ENCODE peak calls at places on chromosomes 3 and 15, in ten cellular contexts. One of them, this sample, is unnamed.

GRCh38 chr3:69178838-69179739 is 56.7 kb upstream of the LMOD3 start:
- DNase-seq in WTC11: no peak
- DNase-seq in HL-60: no peak
- DNase-seq in fibroblast of lung: no peak
- DNase-seq in AG10803: no peak
- DNase-seq in heart right ventricle: no peak
- DNase-seq in upper lobe of right lung: no peak
- DNase-seq in AG09319: no peak
- DNase-seq in cardiac fibroblast: peak
- DNase-seq in epithelial cell of esophagus: peak
- DNase-seq in this sample: no peak

GRCh38 chr3:113070226-113071220 is 79.7 kb downstream of the GTPBP8 start:
- DNase-seq in heart right ventricle: no peak
- DNase-seq in upper lobe of right lung: no peak
- DNase-seq in HL-60: no peak
- DNase-seq in cardiac fibroblast: peak
- DNase-seq in AG09319: peak
- DNase-seq in AG10803: peak
- DNase-seq in epithelial cell of esophagus: peak
- DNase-seq in fibroblast of lung: peak
- DNase-seq in WTC11: no peak
- DNase-seq in this sample: no peak

GRCh38 chr3:73710340-73710739 is 85.6 kb upstream of the PDZRN3 start:
- DNase-seq in cardiac fibroblast: no peak
- DNase-seq in fibroblast of lung: no peak
- DNase-seq in heart right ventricle: no peak
- DNase-seq in HL-60: no peak
- DNase-seq in epithelial cell of esophagus: peak
- DNase-seq in AG10803: no peak
- DNase-seq in WTC11: no peak
- DNase-seq in upper lobe of right lung: no peak
- DNase-seq in AG09319: no peak
- DNase-seq in this sample: no peak

GRCh38 chr3:55622733-55623132 is 135.6 kb upstream of the WNT5A start:
- DNase-seq in AG09319: peak
- DNase-seq in upper lobe of right lung: no peak
- DNase-seq in WTC11: no peak
- DNase-seq in heart right ventricle: no peak
- DNase-seq in epithelial cell of esophagus: no peak
- DNase-seq in fibroblast of lung: peak
- DNase-seq in AG10803: peak
- DNase-seq in HL-60: no peak
- DNase-seq in cardiac fibroblast: no peak
- DNase-seq in this sample: no peak

GRCh38 chr15:88467935-88468528 is 524 bp downstream of the MRPS11 start:
- DNase-seq in epithelial cell of esophagus: peak
- DNase-seq in AG09319: no peak
- DNase-seq in WTC11: no peak
- DNase-seq in cardiac fibroblast: peak
- DNase-seq in fibroblast of lung: peak
- DNase-seq in HL-60: no peak
- DNase-seq in AG10803: peak
- DNase-seq in heart right ventricle: no peak
- DNase-seq in upper lobe of right lung: no peak
- DNase-seq in this sample: no peak

GRCh38 chr3:30183421-30183820 is 423.0 kb upstream of the TGFBR2 start:
- DNase-seq in heart right ventricle: no peak
- DNase-seq in epithelial cell of esophagus: no peak
- DNase-seq in AG10803: no peak
- DNase-seq in cardiac fibroblast: no peak
- DNase-seq in WTC11: no peak
- DNase-seq in HL-60: no peak
- DNase-seq in fibroblast of lung: no peak
- DNase-seq in AG09319: no peak
- DNase-seq in upper lobe of right lung: no peak
- DNase-seq in this sample: no peak

GRCh38 chr3:123226549-123226948 is 24.8 kb downstream of the SEC22A start:
- DNase-seq in HL-60: no peak
- DNase-seq in cardiac fibroblast: no peak
- DNase-seq in epithelial cell of esophagus: no peak
- DNase-seq in heart right ventricle: no peak
- DNase-seq in upper lobe of right lung: no peak
- DNase-seq in AG09319: no peak
- DNase-seq in WTC11: no peak
- DNase-seq in AG10803: no peak
- DNase-seq in fibroblast of lung: no peak
- DNase-seq in this sample: no peak

GRCh38 chr15:60480149-60480548 is 1.2 kb upstream of the ICE2 start:
- DNase-seq in epithelial cell of esophagus: no peak
- DNase-seq in WTC11: no peak
- DNase-seq in fibroblast of lung: no peak
- DNase-seq in cardiac fibroblast: no peak
- DNase-seq in AG09319: no peak
- DNase-seq in AG10803: no peak
- DNase-seq in HL-60: no peak
- DNase-seq in upper lobe of right lung: no peak
- DNase-seq in heart right ventricle: no peak
- DNase-seq in this sample: no peak

GRCh38 chr3:525415-525814 is 328.9 kb downstream of the CHL1 start:
- DNase-seq in HL-60: no peak
- DNase-seq in fibroblast of lung: no peak
- DNase-seq in AG09319: no peak
- DNase-seq in epithelial cell of esophagus: peak
- DNase-seq in upper lobe of right lung: no peak
- DNase-seq in WTC11: no peak
- DNase-seq in cardiac fibroblast: no peak
- DNase-seq in AG10803: no peak
- DNase-seq in heart right ventricle: no peak
- DNase-seq in this sample: no peak

GRCh38 chr15:39553947-39554731 is 26.7 kb upstream of the THBS1 start:
- DNase-seq in HL-60: no peak
- DNase-seq in heart right ventricle: no peak
- DNase-seq in cardiac fibroblast: no peak
- DNase-seq in AG10803: no peak
- DNase-seq in AG09319: no peak
- DNase-seq in epithelial cell of esophagus: no peak
- DNase-seq in WTC11: no peak
- DNase-seq in upper lobe of right lung: no peak
- DNase-seq in fibroblast of lung: no peak
- DNase-seq in this sample: no peak

GRCh38 chr15:39554746-39555387 is 26.0 kb upstream of the THBS1 start:
- DNase-seq in AG10803: no peak
- DNase-seq in epithelial cell of esophagus: no peak
- DNase-seq in AG09319: no peak
- DNase-seq in WTC11: no peak
- DNase-seq in upper lobe of right lung: no peak
- DNase-seq in cardiac fibroblast: no peak
- DNase-seq in heart right ventricle: no peak
- DNase-seq in HL-60: no peak
- DNase-seq in fibroblast of lung: no peak
- DNase-seq in this sample: no peak

GRCh38 chr15:39558421-39558820 is 22.5 kb upstream of the THBS1 start:
- DNase-seq in fibroblast of lung: no peak
- DNase-seq in HL-60: no peak
- DNase-seq in epithelial cell of esophagus: no peak
- DNase-seq in AG10803: no peak
- DNase-seq in AG09319: no peak
- DNase-seq in heart right ventricle: no peak
- DNase-seq in WTC11: no peak
- DNase-seq in cardiac fibroblast: no peak
- DNase-seq in upper lobe of right lung: no peak
- DNase-seq in this sample: no peak

GRCh38 chr15:39555885-39556284 is 25.0 kb upstream of the THBS1 start:
- DNase-seq in cardiac fibroblast: peak
- DNase-seq in AG09319: no peak
- DNase-seq in fibroblast of lung: peak
- DNase-seq in HL-60: no peak
- DNase-seq in epithelial cell of esophagus: peak
- DNase-seq in WTC11: no peak
- DNase-seq in upper lobe of right lung: no peak
- DNase-seq in heart right ventricle: no peak
- DNase-seq in AG10803: no peak
- DNase-seq in this sample: no peak

DNA sequence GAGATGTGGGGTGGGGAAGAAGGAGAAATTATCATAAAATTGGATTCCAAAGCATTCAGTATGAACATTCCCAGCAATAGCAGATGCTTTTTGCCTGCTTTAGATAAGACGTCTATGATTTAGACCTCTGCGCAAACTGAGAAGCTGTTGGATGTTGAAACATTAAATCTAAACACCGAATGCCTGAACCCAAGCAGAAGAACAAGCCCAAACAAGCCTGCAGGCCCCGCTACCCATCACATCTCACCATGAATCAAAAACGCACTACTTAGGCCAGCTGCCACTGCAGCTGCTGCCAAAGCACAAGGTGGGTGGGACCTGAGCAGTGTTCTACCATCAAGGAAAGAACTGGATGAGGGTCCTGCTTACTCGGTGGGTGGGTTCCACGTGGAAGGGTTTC is 24.4 kb upstream of the THBS1 start:
- DNase-seq in fibroblast of lung: peak
- DNase-seq in upper lobe of right lung: no peak
- DNase-seq in cardiac fibroblast: peak
- DNase-seq in WTC11: no peak
- DNase-seq in HL-60: no peak
- DNase-seq in AG09319: no peak
- DNase-seq in heart right ventricle: no peak
- DNase-seq in epithelial cell of esophagus: peak
- DNase-seq in AG10803: no peak
- DNase-seq in this sample: no peak
- TF ChIP-seq CTCF in fibroblast of lung: no peak
- TF ChIP-seq CTCF in upper lobe of right lung: no peak
- TF ChIP-seq CTCF in cardiac fibroblast: no peak
- TF ChIP-seq CTCF in WTC11: no peak
- TF ChIP-seq CTCF in HL-60: no peak
- TF ChIP-seq CTCF in AG09319: no peak
- TF ChIP-seq CTCF in heart right ventricle: no peak
- TF ChIP-seq CTCF in epithelial cell of esophagus: no peak
- TF ChIP-seq CTCF in AG10803: no peak
- TF ChIP-seq CTCF in this sample: no peak

GRCh38 chr3:39466988-39467387 is 492 bp upstream of the MOBP start:
- DNase-seq in heart right ventricle: no peak
- DNase-seq in epithelial cell of esophagus: no peak
- DNase-seq in WTC11: no peak
- DNase-seq in HL-60: no peak
- DNase-seq in upper lobe of right lung: no peak
- DNase-seq in AG09319: no peak
- DNase-seq in AG10803: no peak
- DNase-seq in cardiac fibroblast: no peak
- DNase-seq in fibroblast of lung: no peak
- DNase-seq in this sample: no peak

GRCh38 chr3:39467394-39468107 is at the start of gene MOBP:
- DNase-seq in epithelial cell of esophagus: no peak
- DNase-seq in cardiac fibroblast: no peak
- DNase-seq in WTC11: no peak
- DNase-seq in AG10803: no peak
- DNase-seq in AG09319: no peak
- DNase-seq in HL-60: no peak
- DNase-seq in upper lobe of right lung: no peak
- DNase-seq in heart right ventricle: no peak
- DNase-seq in fibroblast of lung: no peak
- DNase-seq in this sample: no peak

GRCh38 chr3:39469258-39469657 is 1.8 kb downstream of the MOBP start:
- DNase-seq in HL-60: no peak
- DNase-seq in AG09319: no peak
- DNase-seq in heart right ventricle: no peak
- DNase-seq in epithelial cell of esophagus: no peak
- DNase-seq in upper lobe of right lung: no peak
- DNase-seq in fibroblast of lung: no peak
- DNase-seq in WTC11: no peak
- DNase-seq in AG10803: no peak
- DNase-seq in cardiac fibroblast: no peak
- DNase-seq in this sample: no peak

GRCh38 chr3:39469945-39470344 is 2.5 kb downstream of the MOBP start:
- DNase-seq in fibroblast of lung: no peak
- DNase-seq in WTC11: no peak
- DNase-seq in cardiac fibroblast: no peak
- DNase-seq in upper lobe of right lung: no peak
- DNase-seq in heart right ventricle: no peak
- DNase-seq in AG10803: no peak
- DNase-seq in AG09319: no peak
- DNase-seq in HL-60: no peak
- DNase-seq in epithelial cell of esophagus: no peak
- DNase-seq in this sample: no peak

DNA sequence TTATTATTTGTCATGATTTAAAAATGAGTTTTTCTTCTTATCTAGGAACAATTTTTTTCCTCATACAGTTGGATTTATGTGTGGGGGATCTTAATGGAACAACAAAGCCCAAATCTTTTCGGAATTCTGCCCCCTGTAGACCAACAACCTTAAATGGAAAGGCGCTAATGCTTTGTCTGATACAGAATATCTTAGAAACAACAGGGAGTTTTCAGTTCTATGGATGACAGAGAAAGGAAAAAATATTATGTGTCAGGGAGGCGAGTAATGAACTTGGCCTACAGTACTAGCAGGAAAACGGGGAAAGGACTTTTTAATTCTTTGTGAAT is 592 bp downstream of the MOBP start:
- DNase-seq in WTC11: no peak
- DNase-seq in upper lobe of right lung: no peak
- DNase-seq in HL-60: no peak
- DNase-seq in AG09319: no peak
- DNase-seq in epithelial cell of esophagus: no peak
- DNase-seq in cardiac fibroblast: no peak
- DNase-seq in heart right ventricle: no peak
- DNase-seq in fibroblast of lung: no peak
- DNase-seq in AG10803: no peak
- DNase-seq in this sample: no peak
- TF ChIP-seq CTCF in WTC11: no peak
- TF ChIP-seq CTCF in upper lobe of right lung: no peak
- TF ChIP-seq CTCF in HL-60: no peak
- TF ChIP-seq CTCF in AG09319: no peak
- TF ChIP-seq CTCF in epithelial cell of esophagus: no peak
- TF ChIP-seq CTCF in cardiac fibroblast: no peak
- TF ChIP-seq CTCF in heart right ventricle: no peak
- TF ChIP-seq CTCF in fibroblast of lung: no peak
- TF ChIP-seq CTCF in AG10803: no peak
- TF ChIP-seq CTCF in this sample: no peak

DNA sequence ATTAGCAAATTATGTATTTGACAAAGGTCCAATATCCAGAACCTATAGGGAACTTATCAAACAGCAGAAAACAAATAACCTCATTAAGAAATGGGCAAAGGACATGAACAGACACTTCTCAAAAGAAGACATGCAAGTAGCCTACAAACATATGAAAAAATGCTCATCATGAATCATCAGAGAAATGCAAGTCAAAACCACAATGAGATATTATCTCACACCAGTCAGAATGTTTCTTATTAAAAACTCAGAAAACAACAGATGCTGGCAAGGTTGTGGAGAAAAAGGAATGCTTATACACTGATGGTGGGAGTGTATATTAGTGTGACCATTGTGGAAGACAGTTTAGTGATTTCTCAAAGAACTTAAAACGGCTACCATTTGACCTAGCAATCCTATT is 116.1 kb upstream of the CRBN start:
- DNase-seq in epithelial cell of esophagus: no peak
- DNase-seq in HL-60: no peak
- DNase-seq in cardiac fibroblast: no peak
- DNase-seq in WTC11: no peak
- DNase-seq in upper lobe of right lung: no peak
- DNase-seq in heart right ventricle: no peak
- DNase-seq in fibroblast of lung: no peak
- DNase-seq in AG10803: no peak
- DNase-seq in AG09319: no peak
- DNase-seq in this sample: no peak
- TF ChIP-seq CTCF in epithelial cell of esophagus: no peak
- TF ChIP-seq CTCF in HL-60: no peak
- TF ChIP-seq CTCF in cardiac fibroblast: no peak
- TF ChIP-seq CTCF in WTC11: no peak
- TF ChIP-seq CTCF in upper lobe of right lung: no peak
- TF ChIP-seq CTCF in heart right ventricle: no peak
- TF ChIP-seq CTCF in fibroblast of lung: no peak
- TF ChIP-seq CTCF in AG10803: no peak
- TF ChIP-seq CTCF in AG09319: no peak
- TF ChIP-seq CTCF in this sample: no peak

GRCh38 chr15:58517252-58517681 is 85.5 kb downstream of the LIPC start:
- DNase-seq in AG10803: no peak
- DNase-seq in WTC11: no peak
- DNase-seq in AG09319: no peak
- DNase-seq in HL-60: no peak
- DNase-seq in upper lobe of right lung: no peak
- DNase-seq in cardiac fibroblast: no peak
- DNase-seq in fibroblast of lung: no peak
- DNase-seq in epithelial cell of esophagus: no peak
- DNase-seq in heart right ventricle: no peak
- DNase-seq in this sample: no peak
- TF ChIP-seq CTCF in AG10803: no peak
- TF ChIP-seq CTCF in WTC11: no peak
- TF ChIP-seq CTCF in AG09319: no peak
- TF ChIP-seq CTCF in HL-60: no peak
- TF ChIP-seq CTCF in upper lobe of right lung: no peak
- TF ChIP-seq CTCF in cardiac fibroblast: no peak
- TF ChIP-seq CTCF in fibroblast of lung: no peak
- TF ChIP-seq CTCF in epithelial cell of esophagus: no peak
- TF ChIP-seq CTCF in heart right ventricle: no peak
- TF ChIP-seq CTCF in this sample: no peak